ENCODE peak calls at places on chromosomes 5 and 9, in five cellular contexts. One of them, this sample, is unnamed.

GRCh38 chr9:111868475-111868874 is 28.1 kb upstream of the UGCG start:
- DNase-seq in amygdala: no peak
- DNase-seq in GM12865: no peak
- DNase-seq in iPS-NIHi11: peak; percentile 17
- DNase-seq in SHP77: no peak
- DNase-seq in this sample: no peak

GRCh38 chr9:23702311-23702922 is 123.6 kb downstream of the ELAVL2 start:
- DNase-seq in amygdala: no peak
- DNase-seq in GM12865: no peak
- DNase-seq in iPS-NIHi11: no peak
- DNase-seq in SHP77: no peak
- DNase-seq in this sample: peak; percentile 9

GRCh38 chr5:125412051-125412560 is 665.7 kb upstream of the ZNF608 start:
- DNase-seq in amygdala: peak; percentile 34
- DNase-seq in GM12865: peak; percentile 92
- DNase-seq in iPS-NIHi11: peak; percentile 38
- DNase-seq in SHP77: no peak
- DNase-seq in this sample: peak; percentile 95

GRCh38 chr9:127187231-127187956 is 65.0 kb upstream of the ANGPTL2 start:
- DNase-seq in amygdala: no peak
- DNase-seq in GM12865: no peak
- DNase-seq in iPS-NIHi11: no peak
- DNase-seq in SHP77: no peak
- DNase-seq in this sample: peak; percentile 92

GRCh38 chr5:41403846-41404245 is 106.6 kb downstream of the PLCXD3 start:
- DNase-seq in amygdala: no peak
- DNase-seq in GM12865: no peak
- DNase-seq in iPS-NIHi11: no peak
- DNase-seq in SHP77: no peak
- DNase-seq in this sample: no peak

GRCh38 chr5:68529581-68529980 is 314.0 kb downstream of the PIK3R1 start:
- DNase-seq in amygdala: no peak
- DNase-seq in GM12865: no peak
- DNase-seq in iPS-NIHi11: no peak
- DNase-seq in SHP77: no peak
- DNase-seq in this sample: peak; percentile 71

GRCh38 chr5:117681431-117681830 is 1106.8 kb upstream of the SEMA6A start:
- DNase-seq in amygdala: no peak
- DNase-seq in GM12865: no peak
- DNase-seq in iPS-NIHi11: no peak
- DNase-seq in SHP77: no peak
- DNase-seq in this sample: no peak

GRCh38 chr9:82597225-82598158 is 465.4 kb downstream of the RASEF start:
- DNase-seq in amygdala: no peak
- DNase-seq in GM12865: no peak
- DNase-seq in iPS-NIHi11: no peak
- DNase-seq in SHP77: no peak
- DNase-seq in this sample: no peak

GRCh38 chr9:73269430-73270101 is 117.9 kb downstream of the ANXA1 start:
- DNase-seq in amygdala: no peak
- DNase-seq in GM12865: peak; percentile 31
- DNase-seq in iPS-NIHi11: no peak
- DNase-seq in SHP77: no peak
- DNase-seq in this sample: peak; percentile 15

GRCh38 chr5:113271015-113271414 is 163.8 kb downstream of the TSSK1B start:
- DNase-seq in amygdala: no peak
- DNase-seq in GM12865: no peak
- DNase-seq in iPS-NIHi11: no peak
- DNase-seq in SHP77: no peak
- DNase-seq in this sample: peak; percentile 65